ENCODE peak calls at places on chromosome 20, in seven cellular contexts. O is neural progenitor cell, H is cardiac muscle cell, Q is psoas muscle, D is heart right ventricle, C is left ventricle myocardium inferior, X is tibial artery. Z is an unnamed sample.

GRCh38 chr20:4060054-4060795 is 44.9 kb upstream of the RNF24 start:
- DNase-seq in H (no peak), X (no peak), O (no peak), C (peak; percentile 71), Q (peak; percentile 46), D (peak; percentile 65), Z (no peak)

GRCh38 chr20:38337561-38338140 is 8.6 kb upstream of the LBP start:
- DNase-seq in Q (no peak), D (peak; percentile 28), H (peak; percentile 22), O (peak; percentile 89), C (no peak), X (no peak), Z (no peak)

GRCh38 chr20:35007891-35008290 is 52.2 kb downstream of the MYH7B start:
- DNase-seq in X (peak; percentile 12), Q (peak; percentile 7), H (no peak), D (no peak), O (no peak), C (no peak), Z (peak; percentile 13)

GRCh38 chr20:60206259-60206658 is 248.0 kb downstream of the CDH26 start:
- DNase-seq in H (peak; percentile 8), X (no peak), Q (no peak), C (no peak), O (peak; percentile 67), D (no peak), Z (no peak)

GRCh38 chr20:24633026-24633425 is 163.6 kb downstream of the SYNDIG1 start:
- DNase-seq in H (no peak), C (no peak), D (no peak), X (no peak), Q (no peak), O (no peak), Z (no peak)

GRCh38 chr20:49586967-49587587 is 19.1 kb upstream of the PTGIS start:
- DNase-seq in Q (no peak), C (no peak), D (no peak), H (peak; percentile 57), X (no peak), O (no peak), Z (no peak)

GRCh38 chr20:62366370-62367135 is 559 bp downstream of the LAMA5 start:
- DNase-seq in H (no peak), X (no peak), O (peak; percentile 89), Q (peak; percentile 27), C (peak; percentile 47), D (peak; percentile 51), Z (peak; percentile 58)

GRCh38 chr20:52379723-52380336 is 188.3 kb upstream of the ZFP64 start:
- DNase-seq in Q (peak; percentile 19), X (peak; percentile 27), D (peak; percentile 33), C (peak; percentile 26), O (peak; percentile 45), H (peak; percentile 51), Z (peak; percentile 58)

GRCh38 chr20:53902968-53903651 is 167.3 kb downstream of the BCAS1 start:
- DNase-seq in D (no peak), X (no peak), H (no peak), O (no peak), Q (no peak), C (no peak), Z (no peak)

GRCh38 chr20:20211988-20212518 is 155.9 kb upstream of the INSM1 start:
- DNase-seq in H (no peak), C (no peak), X (no peak), D (no peak), O (no peak), Q (no peak), Z (no peak)

GRCh38 chr20:62202083-62202395 is 18.0 kb downstream of the HRH3 start:
- DNase-seq in Q (no peak), C (no peak), O (no peak), X (no peak), D (peak; percentile 3), H (no peak), Z (no peak)

GRCh38 chr20:47883186-47883585 is 97.9 kb upstream of the SULF2 start:
- DNase-seq in O (no peak), H (no peak), Q (no peak), X (no peak), D (no peak), C (no peak), Z (no peak)

GRCh38 chr20:50594591-50595432 is 84.6 kb downstream of the PTPN1 start:
- DNase-seq in H (no peak), C (no peak), X (no peak), O (no peak), D (no peak), Q (no peak), Z (no peak)

GRCh38 chr20:6636209-6637159 is 131.0 kb upstream of the BMP2 start:
- DNase-seq in D (no peak), X (peak; percentile 22), Q (no peak), H (peak; percentile 87), C (no peak), O (peak; percentile 54), Z (peak; percentile 45)

GRCh38 chr20:13644010-13644409 is 5.3 kb upstream of the TASP1 start:
- DNase-seq in Q (no peak), H (peak; percentile 5), X (no peak), C (no peak), D (no peak), O (no peak), Z (no peak)

GRCh38 chr20:48732081-48732829 is 95.5 kb downstream of the PREX1 start:
- DNase-seq in C (no peak), X (no peak), D (no peak), H (no peak), O (no peak), Q (no peak), Z (no peak)

GRCh38 chr20:25025091-25025861 is 32.7 kb downstream of the ACSS1 start:
- DNase-seq in C (no peak), O (no peak), D (no peak), X (peak; percentile 7), Q (no peak), H (no peak), Z (no peak)

GRCh38 chr20:54452277-54452676 is 23.1 kb upstream of the DOK5 start:
- DNase-seq in C (no peak), Q (no peak), X (no peak), O (no peak), D (no peak), H (no peak), Z (no peak)

GRCh38 chr20:12882832-12883506 is 125.8 kb upstream of the SPTLC3 start:
- DNase-seq in C (no peak), Q (no peak), X (no peak), H (peak; percentile 62), D (no peak), O (no peak), Z (no peak)

GRCh38 chr20:4836935-4837334 is 115.2 kb downstream of the PRND start:
- DNase-seq in D (no peak), Q (no peak), H (no peak), O (no peak), C (no peak), X (peak; percentile 42), Z (no peak)

GRCh38 chr20:32982617-32983458 is 21.4 kb downstream of the SUN5 start:
- DNase-seq in H (no peak), D (peak; percentile 35), C (peak; percentile 48), X (no peak), O (no peak), Q (no peak), Z (no peak)

GRCh38 chr20:47357296-47358051 is 975 bp upstream of the ZMYND8 start:
- DNase-seq in X (peak; percentile 74), O (peak; percentile 80), Q (peak; percentile 81), H (peak; percentile 94), C (peak; percentile 78), D (peak; percentile 80), Z (peak; percentile 96)

GRCh38 chr20:4225778-4226177 is 210.4 kb upstream of the RNF24 start:
- DNase-seq in H (peak; percentile 97), O (no peak), D (no peak), Q (no peak), C (no peak), X (no peak), Z (peak; percentile 27)

GRCh38 chr20:62804632-62805364 is at the start of gene OGFR:
- DNase-seq in H (peak; percentile 58), D (peak; percentile 74), O (peak; percentile 74), Q (peak; percentile 66), X (peak; percentile 51), C (peak; percentile 75), Z (no peak)

GRCh38 chr20:346033-346639 is 775 bp upstream of the NRSN2 start:
- DNase-seq in Q (no peak), O (no peak), C (no peak), D (no peak), H (no peak), X (no peak), Z (no peak)
- H3K4me3 ChIP-seq in Q (peak overlapping the region; percentile 83), O (peak overlapping the region; percentile 79), C (peak overlapping the region; percentile 93), D (peak overlapping the region; percentile 71), H (peak overlapping the region; percentile 79), X (peak overlapping the region; percentile 90), Z (peak overlapping the region; percentile 73)

DNA sequence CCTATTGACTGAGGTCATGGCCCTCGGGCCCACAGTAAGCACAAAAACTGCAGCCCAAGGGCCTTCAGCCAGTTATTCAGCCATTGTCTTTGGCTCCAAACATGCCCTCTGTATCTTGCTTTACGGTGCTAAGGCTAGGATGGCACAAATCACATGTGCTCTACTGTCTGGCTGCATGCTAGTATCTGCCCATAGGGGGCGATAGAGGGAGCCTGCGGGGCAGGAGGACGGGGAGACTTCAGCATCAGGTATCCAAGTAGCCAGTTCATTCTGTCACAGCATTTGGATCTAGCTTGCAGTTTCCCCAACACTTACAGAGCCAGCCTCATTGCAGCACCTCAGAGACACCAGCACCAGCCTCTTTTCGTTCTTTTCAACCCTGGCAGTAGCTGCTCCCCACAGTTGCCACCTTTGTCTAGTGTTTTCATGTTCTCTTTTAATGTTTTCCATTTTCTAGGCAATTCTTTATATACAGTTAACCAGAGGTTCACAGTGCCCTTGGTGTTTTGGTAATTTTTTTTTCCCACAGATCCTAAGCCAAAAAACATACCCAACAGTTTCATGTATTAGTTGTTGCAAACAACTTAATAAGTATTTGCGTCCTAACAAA is 705.9 kb downstream of the PTPRT start:
- DNase-seq in D (peak; percentile 21), H (peak; percentile 3), X (no peak), Q (no peak), C (no peak), O (peak; percentile 82), Z (peak; percentile 15)
- TF ChIP-seq CTCF in D (no peak), H (peak; percentile 33), X (no peak), Q (no peak), C (peak; percentile 32), O (peak; percentile 78), Z (peak; percentile 32)

GRCh38 chr20:44206132-44206531 is 4.4 kb downstream of the OSER1 start:
- DNase-seq in Q (no peak), O (no peak), D (no peak), C (no peak), X (no peak), H (no peak), Z (no peak)
- H3K27ac ChIP-seq in Q (peak overlapping the region; percentile 92), O (no peak overlapping the region), D (no peak overlapping the region), C (peak overlapping the region; percentile 96), X (peak overlapping the region; percentile 96), H (no peak overlapping the region), Z (no peak overlapping the region)

GRCh38 chr20:58903636-58904035 is 51.1 kb downstream of the GNAS start:
- DNase-seq in Q (no peak), D (no peak), H (no peak), C (no peak), O (no peak), X (no peak), Z (no peak)

GRCh38 chr20:58906894-58907293 is 54.4 kb downstream of the GNAS start:
- DNase-seq in D (no peak), X (no peak), O (no peak), H (peak; percentile 50), C (no peak), Q (no peak), Z (no peak)

GRCh38 chr20:58906111-58906510 is 53.6 kb downstream of the GNAS start:
- DNase-seq in H (no peak), C (no peak), O (no peak), D (no peak), Q (no peak), X (no peak), Z (no peak)

GRCh38 chr20:58907481-58908137 is 55.1 kb downstream of the GNAS start:
- DNase-seq in C (peak; percentile 85), O (no peak), D (peak; percentile 72), Q (peak; percentile 85), X (peak; percentile 97), H (peak; percentile 99), Z (peak; percentile 95)

GRCh38 chr20:58905236-58905635 is 52.7 kb downstream of the GNAS start:
- DNase-seq in X (no peak), C (no peak), Q (no peak), D (no peak), H (no peak), O (no peak), Z (no peak)
- H3K4me3 ChIP-seq in X (no peak overlapping the region), C (no peak overlapping the region), Q (no peak overlapping the region), D (no peak overlapping the region), H (no peak overlapping the region), O (no peak overlapping the region), Z (no peak overlapping the region)